ENCODE peak calls at places on chromosome 4, in four cellular contexts. One of them, this sample, is unnamed.

GRCh38 chr4:169849456-169849855 is 91.7 kb upstream of the HPF1 start:
- DNase-seq in gastrocnemius medialis: no peak
- DNase-seq in breast epithelium: no peak
- DNase-seq in heart left ventricle: no peak
- DNase-seq in this sample: no peak

GRCh38 chr4:152189451-152190179 is 346.3 kb downstream of the FBXW7 start:
- DNase-seq in gastrocnemius medialis: no peak
- DNase-seq in breast epithelium: no peak
- DNase-seq in heart left ventricle: no peak
- DNase-seq in this sample: no peak

GRCh38 chr4:151670843-151671242 is 90.0 kb downstream of the GATB start:
- DNase-seq in gastrocnemius medialis: peak; percentile 90
- DNase-seq in heart left ventricle: no peak
- DNase-seq in breast epithelium: no peak
- DNase-seq in this sample: no peak

GRCh38 chr4:174018236-174018635 is 265.2 kb downstream of the FBXO8 start:
- DNase-seq in gastrocnemius medialis: no peak
- DNase-seq in breast epithelium: no peak
- DNase-seq in heart left ventricle: no peak
- DNase-seq in this sample: no peak

GRCh38 chr4:42750091-42750490 is 93.2 kb upstream of the ATP8A1 start:
- DNase-seq in gastrocnemius medialis: no peak
- DNase-seq in breast epithelium: no peak
- DNase-seq in heart left ventricle: peak; percentile 20
- DNase-seq in this sample: peak; percentile 12

GRCh38 chr4:20386001-20386740 is 134.5 kb downstream of the SLIT2 start:
- DNase-seq in gastrocnemius medialis: no peak
- DNase-seq in heart left ventricle: no peak
- DNase-seq in breast epithelium: no peak
- DNase-seq in this sample: no peak

GRCh38 chr4:124933521-124933920 is 221.0 kb upstream of the ANKRD50 start:
- DNase-seq in gastrocnemius medialis: no peak
- DNase-seq in heart left ventricle: no peak
- DNase-seq in breast epithelium: no peak
- DNase-seq in this sample: no peak

GRCh38 chr4:951594-952468 is 19.6 kb downstream of the TMEM175 start:
- DNase-seq in gastrocnemius medialis: no peak
- DNase-seq in heart left ventricle: peak; percentile 17
- DNase-seq in breast epithelium: peak; percentile 43
- DNase-seq in this sample: no peak

GRCh38 chr4:24573582-24573981 is 10.8 kb downstream of the DHX15 start:
- DNase-seq in heart left ventricle: no peak
- DNase-seq in breast epithelium: no peak
- DNase-seq in gastrocnemius medialis: no peak
- DNase-seq in this sample: no peak
- TF ChIP-seq POLR2A in heart left ventricle: no peak
- TF ChIP-seq POLR2A in breast epithelium: no peak
- TF ChIP-seq POLR2A in gastrocnemius medialis: no peak
- TF ChIP-seq POLR2A in this sample: no peak

DNA sequence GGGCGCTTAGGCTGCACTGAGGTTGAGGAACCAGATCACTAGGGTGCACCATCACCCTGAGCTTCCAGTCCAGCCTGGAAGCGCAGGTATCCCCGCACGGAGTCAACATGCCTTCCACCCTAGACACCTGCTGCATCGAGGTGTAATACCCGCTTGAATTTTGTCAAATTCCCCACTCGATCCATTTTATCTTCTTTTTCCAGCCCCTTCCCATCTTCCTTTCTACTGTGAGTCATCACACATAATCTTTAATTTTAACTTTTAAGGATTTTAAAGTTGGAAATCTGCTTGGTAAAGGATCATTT is 824 bp downstream of the PLK4 start:
- DNase-seq in breast epithelium: no peak
- DNase-seq in heart left ventricle: no peak
- DNase-seq in gastrocnemius medialis: no peak
- DNase-seq in this sample: no peak
- H3K27ac ChIP-seq in breast epithelium: peak overlapping the region; percentile 88
- H3K27ac ChIP-seq in heart left ventricle: no peak overlapping the region
- H3K27ac ChIP-seq in gastrocnemius medialis: no peak overlapping the region
- H3K27ac ChIP-seq in this sample: peak overlapping the region; percentile 87

DNA sequence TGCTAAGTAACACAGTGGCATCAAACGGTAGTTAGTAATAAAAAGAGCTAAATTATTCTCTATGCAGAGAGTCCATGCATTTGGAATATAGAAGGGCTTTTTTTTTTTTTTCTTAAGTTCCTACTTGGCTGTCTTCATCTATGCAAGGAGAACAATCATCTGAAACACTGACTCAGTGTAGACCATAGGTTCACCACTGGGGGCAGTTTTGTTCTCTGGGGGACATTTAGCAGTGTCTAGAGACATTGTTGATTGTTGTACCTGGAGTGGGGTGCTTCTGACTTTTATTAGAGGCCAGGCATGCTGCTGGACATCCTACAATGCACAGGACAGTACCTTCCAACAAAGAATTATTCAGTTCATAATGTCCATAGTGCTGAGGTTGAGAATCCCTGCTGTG is 41.2 kb downstream of the TMA16 start:
- DNase-seq in gastrocnemius medialis: no peak
- DNase-seq in breast epithelium: no peak
- DNase-seq in heart left ventricle: no peak
- DNase-seq in this sample: no peak
- TF ChIP-seq CTCF in gastrocnemius medialis: no peak
- TF ChIP-seq CTCF in breast epithelium: no peak
- TF ChIP-seq CTCF in heart left ventricle: no peak
- TF ChIP-seq CTCF in this sample: no peak

DNA sequence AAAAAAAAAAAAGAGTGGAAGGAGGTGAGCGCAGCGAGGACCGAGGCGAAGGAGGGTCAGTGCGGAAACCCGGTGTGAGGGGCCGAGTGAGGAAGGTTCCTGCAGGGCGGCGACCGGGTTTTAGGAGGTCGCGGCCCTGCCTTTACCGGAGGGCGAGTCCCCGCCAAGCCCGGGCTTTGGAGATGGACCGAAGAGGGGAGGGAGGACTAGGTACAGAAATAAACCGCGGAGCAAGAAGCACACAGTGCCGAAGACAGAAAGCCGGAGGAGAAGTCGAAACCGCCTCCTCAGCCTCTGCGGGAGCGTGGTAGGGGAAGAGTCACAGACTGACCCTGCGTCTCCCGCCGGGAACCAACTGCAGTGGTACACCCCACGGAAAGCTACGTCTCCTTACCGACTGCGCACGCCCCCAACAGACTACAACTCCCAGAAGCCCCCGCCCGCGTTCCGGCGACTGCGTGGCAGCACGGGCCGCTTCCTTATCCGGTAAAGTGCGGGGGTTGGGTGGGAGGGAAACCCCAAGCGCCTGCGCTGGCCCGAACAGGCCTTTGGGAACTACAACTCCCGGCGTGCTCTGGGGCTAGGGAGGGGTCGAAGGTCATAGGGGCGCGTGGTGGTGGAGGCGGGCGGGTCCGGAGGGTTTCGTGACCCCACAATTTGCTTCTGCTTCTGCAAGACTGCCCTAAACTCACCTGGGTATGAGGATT is at the start of gene NFXL1:
- DNase-seq in breast epithelium: peak; percentile 95
- DNase-seq in heart left ventricle: peak; percentile 97
- DNase-seq in gastrocnemius medialis: peak; percentile 98
- DNase-seq in this sample: peak; percentile 97
- TF ChIP-seq POLR2A in breast epithelium: peak; percentile 47
- TF ChIP-seq POLR2A in heart left ventricle: peak; percentile 87
- TF ChIP-seq POLR2A in gastrocnemius medialis: peak; percentile 82
- TF ChIP-seq POLR2A in this sample: peak; percentile 86

DNA sequence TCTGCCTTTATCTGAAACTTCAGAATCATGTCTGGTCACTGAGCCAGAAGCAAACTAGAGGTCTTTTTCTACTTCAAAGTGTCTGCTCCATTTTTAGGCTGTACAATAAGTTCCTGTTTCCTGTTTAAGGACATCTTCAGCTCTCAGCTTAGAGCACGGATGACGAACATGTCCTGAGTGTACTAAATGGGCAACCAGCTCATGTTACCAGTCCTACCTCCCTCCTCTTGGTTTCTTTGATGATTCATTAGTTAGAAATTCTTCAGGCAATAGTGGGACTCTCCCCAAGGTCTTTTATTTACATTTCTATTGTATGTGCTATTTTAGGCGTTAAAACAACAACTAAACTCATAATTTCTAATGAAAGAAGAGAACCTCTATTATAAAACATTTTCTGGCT is 58.0 kb downstream of the ENPEP start:
- DNase-seq in breast epithelium: no peak
- DNase-seq in gastrocnemius medialis: peak; percentile 74
- DNase-seq in heart left ventricle: no peak
- DNase-seq in this sample: no peak
- H3K27ac ChIP-seq in breast epithelium: no peak overlapping the region
- H3K27ac ChIP-seq in gastrocnemius medialis: peak overlapping the region; percentile 79
- H3K27ac ChIP-seq in heart left ventricle: no peak overlapping the region
- H3K27ac ChIP-seq in this sample: no peak overlapping the region

DNA sequence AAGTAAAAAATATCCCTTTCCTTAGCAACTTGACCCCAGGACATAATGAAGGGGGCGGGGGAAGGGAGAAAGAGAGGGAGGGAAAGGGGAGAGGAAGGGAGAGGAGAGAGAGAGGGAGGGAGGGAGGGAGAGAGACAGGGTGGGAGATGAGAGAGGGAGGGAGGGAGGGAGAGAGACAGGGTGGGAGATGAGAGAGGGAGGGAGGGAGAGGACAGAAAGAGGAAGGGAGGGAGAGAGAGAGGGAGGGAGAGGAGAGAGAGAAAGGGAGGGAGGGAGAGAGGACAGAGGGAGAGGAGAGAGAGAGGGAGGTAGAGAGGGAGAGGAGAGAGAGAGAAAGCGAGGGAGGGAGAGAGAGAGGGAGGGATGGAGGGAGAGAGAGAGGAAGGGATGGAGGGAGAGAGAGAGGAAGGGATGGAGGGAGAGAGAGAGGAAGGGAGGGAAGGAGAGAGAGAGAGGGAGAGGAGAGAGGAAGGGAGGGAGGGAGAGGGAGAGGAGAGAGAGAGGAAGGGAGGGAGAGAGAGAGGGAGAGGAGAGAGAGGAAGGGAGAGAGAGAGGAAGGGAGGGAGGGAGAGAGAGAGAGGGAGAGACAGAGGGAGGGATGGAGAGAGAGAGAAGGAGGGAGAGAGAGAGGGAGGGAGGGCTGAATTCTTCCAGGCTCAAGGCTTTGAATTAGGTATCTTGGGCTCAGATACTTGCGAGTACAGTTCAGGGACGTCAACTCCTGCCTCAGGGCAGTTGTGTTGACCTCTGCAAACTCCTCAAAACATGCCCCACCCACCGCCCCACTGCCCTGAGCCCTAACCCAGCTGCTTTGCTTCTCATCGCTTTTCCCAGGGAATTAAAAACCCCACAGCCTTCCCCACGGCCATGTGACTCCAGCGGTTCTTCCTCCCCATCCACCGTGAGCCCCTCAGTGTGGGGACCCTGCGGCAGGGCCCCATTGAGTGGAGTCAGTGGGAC is 40.0 kb upstream of the ADRA2C start:
- DNase-seq in heart left ventricle: no peak
- DNase-seq in breast epithelium: no peak
- DNase-seq in gastrocnemius medialis: no peak
- DNase-seq in this sample: no peak
- TF ChIP-seq CTCF in heart left ventricle: no peak
- TF ChIP-seq CTCF in breast epithelium: no peak
- TF ChIP-seq CTCF in gastrocnemius medialis: no peak
- TF ChIP-seq CTCF in this sample: no peak

GRCh38 chr4:73415807-73416238 is 11.7 kb downstream of the ALB start:
- DNase-seq in breast epithelium: no peak
- DNase-seq in gastrocnemius medialis: no peak
- DNase-seq in heart left ventricle: no peak
- DNase-seq in this sample: no peak
- TF ChIP-seq POLR2A in breast epithelium: no peak
- TF ChIP-seq POLR2A in gastrocnemius medialis: no peak
- TF ChIP-seq POLR2A in heart left ventricle: no peak
- TF ChIP-seq POLR2A in this sample: no peak

DNA sequence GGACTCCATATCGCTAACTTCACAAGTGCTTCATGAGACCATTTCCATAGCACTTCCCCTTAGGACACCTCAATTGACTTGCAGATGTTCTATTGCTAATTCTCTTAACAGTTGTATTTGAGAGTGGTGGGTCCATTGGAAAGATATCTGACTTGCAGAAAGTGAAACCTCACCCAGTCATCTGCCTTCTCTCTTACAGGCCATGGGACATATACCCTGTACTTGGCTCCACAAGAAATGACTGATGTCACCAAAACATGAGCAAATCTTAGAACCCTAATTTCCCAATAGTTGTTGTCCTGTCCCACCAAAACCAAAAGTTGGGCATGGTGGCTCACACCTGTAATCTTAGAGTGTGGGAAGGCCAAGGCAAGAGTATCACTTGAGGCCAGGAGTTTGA is 101.9 kb upstream of the MAML3 start:
- DNase-seq in heart left ventricle: no peak
- DNase-seq in gastrocnemius medialis: no peak
- DNase-seq in breast epithelium: no peak
- DNase-seq in this sample: no peak
- H3K27ac ChIP-seq in heart left ventricle: no peak overlapping the region
- H3K27ac ChIP-seq in gastrocnemius medialis: no peak overlapping the region
- H3K27ac ChIP-seq in breast epithelium: no peak overlapping the region
- H3K27ac ChIP-seq in this sample: no peak overlapping the region

GRCh38 chr4:155799106-155799793 is 40.4 kb downstream of the GUCY1B1 start:
- DNase-seq in heart left ventricle: no peak
- DNase-seq in breast epithelium: no peak
- DNase-seq in gastrocnemius medialis: no peak
- DNase-seq in this sample: no peak

GRCh38 chr4:155799794-155800123 is 40.9 kb downstream of the GUCY1B1 start:
- DNase-seq in heart left ventricle: no peak
- DNase-seq in breast epithelium: no peak
- DNase-seq in gastrocnemius medialis: no peak
- DNase-seq in this sample: no peak

GRCh38 chr4:155794589-155794988 is 35.8 kb downstream of the GUCY1B1 start:
- DNase-seq in breast epithelium: no peak
- DNase-seq in heart left ventricle: no peak
- DNase-seq in gastrocnemius medialis: no peak
- DNase-seq in this sample: no peak

GRCh38 chr4:155800685-155801343 is 42.0 kb downstream of the GUCY1B1 start:
- DNase-seq in gastrocnemius medialis: no peak
- DNase-seq in heart left ventricle: no peak
- DNase-seq in breast epithelium: no peak
- DNase-seq in this sample: no peak

DNA sequence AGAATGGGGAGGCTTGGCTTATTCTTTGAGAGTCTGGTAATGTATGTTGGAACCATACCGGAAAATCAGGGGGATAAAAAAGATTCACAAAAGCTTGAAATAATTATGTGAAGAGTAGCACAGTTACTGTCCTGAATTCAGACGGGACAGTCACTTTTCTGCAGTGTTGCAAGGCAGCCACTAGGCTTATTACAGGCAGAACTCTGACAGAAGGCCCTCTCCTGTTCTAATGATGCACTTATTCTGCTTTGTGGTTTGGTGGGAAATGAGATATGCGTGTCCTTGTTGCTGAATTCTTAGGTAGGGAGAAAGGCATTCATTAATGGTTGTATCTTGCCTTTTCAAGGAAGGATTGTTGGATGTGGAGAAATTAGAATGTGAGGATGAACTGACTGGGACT is 37.2 kb downstream of the GUCY1B1 start:
- DNase-seq in gastrocnemius medialis: no peak
- DNase-seq in heart left ventricle: no peak
- DNase-seq in breast epithelium: no peak
- DNase-seq in this sample: no peak
- TF ChIP-seq CTCF in gastrocnemius medialis: peak; percentile 19
- TF ChIP-seq CTCF in heart left ventricle: peak; percentile 22
- TF ChIP-seq CTCF in breast epithelium: no peak
- TF ChIP-seq CTCF in this sample: no peak

This sample was measured in prostate gland.